ENCODE peak calls at places on chromosomes 13 and 19, in four cellular contexts. U is fibroblast of lung, R is H1, F is mammary epithelial cell. A is an unnamed sample.

GRCh38 chr13:40916207-40916998 is 102.7 kb downstream of the ELF1 start:
- DNase-seq in U (peak; percentile 56), R (no peak), F (no peak), A (no peak)

GRCh38 chr13:59946924-59947323 is 216.8 kb downstream of the DIAPH3 start:
- DNase-seq in U (peak; percentile 82), R (no peak), F (no peak), A (no peak)

GRCh38 chr19:19656451-19657396 is 6.8 kb downstream of the ATP13A1 start:
- DNase-seq in U (no peak), R (no peak), F (no peak), A (no peak)

GRCh38 chr13:96822900-96823299 is 171.4 kb downstream of the OXGR1 start:
- DNase-seq in U (peak; percentile 8), R (no peak), F (peak; percentile 21), A (no peak)

GRCh38 chr19:32350492-32350891 is 5.1 kb downstream of the ZNF507 start:
- DNase-seq in U (no peak), R (no peak), F (no peak), A (no peak)

GRCh38 chr13:67043901-67044300 is 186.2 kb downstream of the PCDH9 start:
- DNase-seq in U (peak; percentile 91), R (no peak), F (no peak), A (no peak)

GRCh38 chr19:19026299-19026971 is 6.9 kb downstream of the SUGP2 start:
- DNase-seq in U (no peak), R (no peak), F (no peak), A (no peak)

GRCh38 chr13:88908896-88909535 is 1237.8 kb downstream of the SLITRK5 start:
- DNase-seq in U (no peak), R (no peak), F (peak; percentile 0), A (no peak)

GRCh38 chr13:101706651-101707050 is 254.2 kb downstream of the ITGBL1 start:
- DNase-seq in U (peak; percentile 80), R (no peak), F (peak; percentile 95), A (no peak)

GRCh38 chr19:13902993-13903555 is 2.8 kb downstream of the BRME1 start:
- DNase-seq in U (no peak), R (no peak), F (no peak), A (no peak)

GRCh38 chr13:90968510-90968909 is 379.0 kb upstream of the MIR17HG start:
- DNase-seq in U (peak; percentile 7), R (peak; percentile 23), F (peak; percentile 9), A (peak; percentile 22)

GRCh38 chr19:4401482-4402170 is 814 bp upstream of the CHAF1A start:
- DNase-seq in U (no peak), R (no peak), F (no peak), A (no peak)
- H4K20me1 ChIP-seq in U (no peaks in the 10 kb centered on the region), R (peaks cover 20% of the 10 kb centered on the region), F (no peaks in the 10 kb centered on the region), A (peaks cover 8% of the 10 kb centered on the region)

GRCh38 chr19:56573914-56574313 is 6.6 kb downstream of the ZNF470 start:
- DNase-seq in U (no peak), R (no peak), F (no peak), A (no peak)
- H3K9me3 ChIP-seq in U (peaks cover 7% of the 10 kb centered on the region), R (peaks cover 87% of the 10 kb centered on the region), F (peaks cover 64% of the 10 kb centered on the region), A (peaks cover 88% of the 10 kb centered on the region)

GRCh38 chr13:58773280-58773859 is 1141.8 kb downstream of the PCDH17 start:
- DNase-seq in U (no peak), R (no peak), F (no peak), A (no peak)
- H4K20me1 ChIP-seq in U (no peaks in the 10 kb centered on the region), R (no peaks in the 10 kb centered on the region), F (no peaks in the 10 kb centered on the region), A (no peaks in the 10 kb centered on the region)

GRCh38 chr19:15631817-15632216 is 8.9 kb upstream of the CYP4F3 start:
- DNase-seq in U (no peak), R (no peak), F (no peak), A (no peak)

GRCh38 chr19:15634105-15634504 is 6.6 kb upstream of the CYP4F3 start:
- DNase-seq in U (no peak), R (no peak), F (no peak), A (no peak)

GRCh38 chr19:15635016-15635805 is 5.5 kb upstream of the CYP4F3 start:
- DNase-seq in U (no peak), R (no peak), F (peak; percentile 72), A (peak; percentile 92)

GRCh38 chr19:15633122-15633521 is 7.6 kb upstream of the CYP4F3 start:
- DNase-seq in U (no peak), R (no peak), F (no peak), A (no peak)

DNA sequence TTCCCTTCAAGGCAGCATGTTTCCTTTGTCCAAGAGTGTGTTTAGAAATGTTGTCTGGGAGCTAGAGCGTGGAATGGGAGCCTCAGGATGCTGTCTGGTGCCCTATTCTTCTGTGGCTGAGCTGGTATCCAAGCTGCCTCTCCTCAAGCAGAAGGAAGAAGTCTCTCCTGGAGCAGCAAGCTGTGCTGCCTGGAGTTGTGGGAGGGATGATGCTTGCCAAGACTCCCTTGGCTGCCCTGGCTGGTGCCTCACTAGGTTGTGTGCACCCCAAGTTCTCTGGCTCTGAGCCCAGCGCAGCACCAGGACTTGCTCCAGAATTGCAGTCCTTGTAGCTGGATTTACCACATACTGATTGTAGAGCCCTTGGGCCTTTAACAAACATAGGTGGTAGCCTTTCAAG is 4.7 kb upstream of the CYP4F3 start:
- DNase-seq in U (no peak), R (no peak), F (no peak), A (no peak)
- H3K9me3 ChIP-seq in U (no peaks in the 10 kb centered on the region), R (peaks cover 64% of the 10 kb centered on the region), F (no peaks in the 10 kb centered on the region), A (no peaks in the 10 kb centered on the region)

GRCh38 chr19:1473424-1473851 is 5.6 kb downstream of the C19orf25 start:
- DNase-seq in U (no peak), R (no peak), F (no peak), A (no peak)

GRCh38 chr19:1473056-1473400 is 6.0 kb downstream of the C19orf25 start:
- DNase-seq in U (no peak), R (no peak), F (no peak), A (no peak)

GRCh38 chr19:1470864-1471513 is 8.0 kb downstream of the C19orf25 start:
- DNase-seq in U (no peak), R (no peak), F (no peak), A (no peak)

GRCh38 chr19:1471514-1472107 is 7.4 kb downstream of the C19orf25 start:
- DNase-seq in U (no peak), R (no peak), F (no peak), A (no peak)

DNA sequence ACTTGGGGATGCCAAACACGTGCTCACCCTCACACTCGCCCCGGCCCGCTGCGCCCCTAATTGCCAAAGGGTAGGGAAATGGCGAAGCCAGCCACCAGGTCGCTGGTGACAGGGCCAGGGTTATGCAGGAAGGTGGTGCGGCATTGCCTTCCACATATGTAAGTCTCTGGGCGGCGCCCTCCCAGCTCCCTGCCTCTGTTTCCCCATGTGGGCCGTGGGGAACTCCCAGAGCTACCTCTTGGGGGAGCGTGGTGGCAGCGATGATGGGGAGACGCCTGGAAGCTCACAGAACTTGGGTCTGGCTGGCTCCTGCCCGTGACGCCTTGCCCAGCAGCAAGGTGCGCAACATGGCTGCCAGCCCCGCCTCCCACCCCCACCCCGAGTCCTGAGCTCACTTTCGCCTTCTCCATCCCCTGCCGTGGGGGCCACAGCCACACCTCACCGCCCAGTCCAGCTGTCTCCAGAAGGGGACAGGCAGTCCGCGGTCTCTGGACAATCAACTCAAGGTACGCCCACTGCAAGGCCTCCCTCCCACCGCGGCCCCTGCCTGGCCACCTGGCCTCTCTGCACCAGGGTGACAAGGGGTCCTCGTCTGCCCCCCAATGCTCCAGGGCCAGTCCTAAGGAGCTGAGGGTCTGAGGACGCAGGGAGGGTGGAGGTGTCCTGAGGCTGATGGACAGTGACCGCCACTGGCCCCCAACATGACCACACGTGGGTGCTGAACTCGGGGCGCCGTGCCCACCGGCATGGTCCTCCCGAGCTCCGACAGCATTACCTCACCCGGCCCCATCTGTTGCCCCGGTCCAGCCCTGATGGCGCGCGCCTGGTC is 6.6 kb downstream of the C19orf25 start:
- DNase-seq in U (no peak), R (no peak), F (no peak), A (no peak)
- H4K20me1 ChIP-seq in U (no peaks in the 10 kb centered on the region), R (peaks cover 20% of the 10 kb centered on the region), F (peaks cover 13% of the 10 kb centered on the region), A (peaks cover 8% of the 10 kb centered on the region)

DNA sequence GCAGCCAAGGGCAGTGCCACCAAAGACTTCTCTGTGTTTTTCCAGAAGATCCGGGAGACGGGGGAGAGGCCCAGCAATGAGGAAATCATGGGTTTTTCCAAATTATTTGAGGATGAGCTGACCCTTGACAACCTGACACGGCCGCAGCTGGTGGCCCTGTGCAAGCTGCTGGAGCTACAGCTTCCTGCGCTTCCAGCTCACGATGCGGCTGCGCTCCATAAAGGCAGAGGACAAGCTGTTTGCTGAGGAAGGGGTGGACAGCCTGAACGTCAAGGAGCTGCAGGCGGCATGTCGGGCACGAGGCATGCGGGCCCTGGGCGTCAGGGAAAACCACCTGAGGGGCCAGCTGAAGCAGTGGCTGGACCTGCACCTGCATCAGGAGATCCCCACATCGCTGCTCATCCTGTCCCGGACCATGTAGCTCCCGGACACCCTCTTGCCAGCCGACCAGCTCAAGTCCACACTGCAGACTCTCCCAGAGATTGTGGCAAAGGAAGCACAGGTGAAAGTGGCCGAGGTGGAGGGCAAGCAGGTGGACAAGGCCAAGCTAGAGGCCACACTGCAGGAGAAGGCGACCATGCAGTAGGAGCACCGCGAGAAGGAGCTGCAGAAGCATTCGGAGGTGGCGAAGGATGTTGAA is 11.7 kb downstream of the ZSCAN1 start:
- DNase-seq in U (no peak), R (no peak), F (no peak), A (no peak)
- H3K9me3 ChIP-seq in U (no peaks in the 10 kb centered on the region), R (peaks cover 57% of the 10 kb centered on the region), F (peaks cover 45% of the 10 kb centered on the region), A (no peaks in the 10 kb centered on the region)

GRCh38 chr19:10963865-10964264 is 3.0 kb downstream of the SMARCA4 start:
- DNase-seq in U (no peak), R (no peak), F (no peak), A (no peak)

GRCh38 chr19:10961073-10961762 is 388 bp downstream of the SMARCA4 start:
- DNase-seq in U (peak; percentile 13), R (no peak), F (no peak), A (peak; percentile 15)

GRCh38 chr19:10960314-10961072 is at the start of gene SMARCA4:
- DNase-seq in U (peak; percentile 92), R (peak; percentile 88), F (peak; percentile 95), A (peak; percentile 84)

GRCh38 chr19:10962863-10963262 is 2.0 kb downstream of the SMARCA4 start:
- DNase-seq in U (no peak), R (no peak), F (no peak), A (no peak)

DNA sequence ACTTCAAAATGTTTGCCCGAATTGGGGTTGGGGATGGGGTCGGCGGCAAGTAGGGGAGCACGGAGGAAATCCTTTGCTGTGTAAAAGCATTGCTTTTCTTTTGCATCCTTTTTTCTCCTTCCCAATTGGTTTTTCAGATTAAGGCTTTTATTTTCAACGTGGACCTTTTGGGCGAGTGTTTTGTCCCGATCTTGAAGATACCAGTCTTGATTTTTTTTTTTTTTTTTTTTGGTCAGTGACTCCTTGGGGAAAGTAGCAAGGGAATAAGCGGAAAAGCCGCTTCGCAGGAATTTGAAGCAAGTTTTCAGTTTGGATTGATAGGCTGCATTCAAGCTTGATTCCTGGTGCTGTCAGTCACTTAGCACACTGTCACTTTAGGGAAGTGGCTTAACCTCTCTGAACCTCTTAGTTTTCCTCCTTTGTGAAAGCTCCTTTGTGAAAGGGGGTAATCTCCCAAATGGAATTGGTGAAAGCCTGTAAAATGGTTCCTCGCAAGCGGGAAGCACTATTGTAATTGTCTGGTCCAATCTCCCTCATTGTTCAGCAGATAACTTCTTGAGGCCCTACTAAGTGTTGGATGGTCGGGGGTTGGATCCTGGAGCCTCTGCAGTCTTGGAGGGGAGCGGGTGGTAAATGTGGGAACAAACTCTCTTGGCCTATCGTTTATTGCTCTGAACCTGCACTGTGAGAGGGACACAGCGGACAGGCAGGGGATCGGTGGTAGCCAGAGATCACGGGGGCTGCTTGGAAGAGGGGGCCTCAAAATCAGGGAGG is 1.1 kb downstream of the SMARCA4 start:
- DNase-seq in U (no peak), R (no peak), F (no peak), A (no peak)
- H4K20me1 ChIP-seq in U (no peaks in the 10 kb centered on the region), R (peaks cover 7% of the 10 kb centered on the region), F (no peaks in the 10 kb centered on the region), A (peaks cover 46% of the 10 kb centered on the region)

GRCh38 chr19:44258139-44258538 is 1.5 kb upstream of the ZNF233 start:
- DNase-seq in U (no peak), R (no peak), F (no peak), A (no peak)
- H3K9me3 ChIP-seq in U (no peaks in the 10 kb centered on the region), R (peaks cover 27% of the 10 kb centered on the region), F (peaks cover 14% of the 10 kb centered on the region), A (peaks cover 20% of the 10 kb centered on the region)

A was measured in PC-9.